ENCODE peak calls at places on chromosome 12, in six cellular contexts. One of them, this sample, is unnamed. For H3K4me1, the result is how much of the 10 kb centered on the place peaks cover.

GRCh38 chr12:109267361-109267760 is 41.7 kb downstream of the FOXN4 start:
- DNase-seq in ovary: no peak
- DNase-seq in cardiac muscle cell: no peak
- DNase-seq in heart right ventricle: no peak
- DNase-seq in tibial nerve: no peak
- DNase-seq in stomach: no peak
- DNase-seq in this sample: no peak

GRCh38 chr12:17342381-17342961 is 736.5 kb upstream of the LMO3 start:
- DNase-seq in stomach: no peak
- DNase-seq in cardiac muscle cell: no peak
- DNase-seq in tibial nerve: no peak
- DNase-seq in ovary: no peak
- DNase-seq in heart right ventricle: no peak
- DNase-seq in this sample: no peak

GRCh38 chr12:132218519-132218860 is 74.2 kb downstream of the NOC4L start:
- DNase-seq in heart right ventricle: no peak
- DNase-seq in tibial nerve: no peak
- DNase-seq in cardiac muscle cell: no peak
- DNase-seq in stomach: no peak
- DNase-seq in ovary: no peak
- DNase-seq in this sample: no peak

GRCh38 chr12:119528241-119528640 is 65.3 kb upstream of the TMEM233 start:
- DNase-seq in stomach: no peak
- DNase-seq in heart right ventricle: no peak
- DNase-seq in tibial nerve: no peak
- DNase-seq in cardiac muscle cell: peak
- DNase-seq in ovary: no peak
- DNase-seq in this sample: no peak

GRCh38 chr12:107619831-107620230 is 65.8 kb upstream of the PWP1 start:
- DNase-seq in ovary: no peak
- DNase-seq in cardiac muscle cell: no peak
- DNase-seq in heart right ventricle: no peak
- DNase-seq in tibial nerve: no peak
- DNase-seq in stomach: no peak
- DNase-seq in this sample: no peak

GRCh38 chr12:18651525-18651924 is 86.3 kb downstream of the PLCZ1 start:
- DNase-seq in stomach: no peak
- DNase-seq in cardiac muscle cell: no peak
- DNase-seq in ovary: no peak
- DNase-seq in heart right ventricle: no peak
- DNase-seq in tibial nerve: no peak
- DNase-seq in this sample: no peak

GRCh38 chr12:4191642-4192041 is 81.9 kb upstream of the CCND2 start:
- DNase-seq in stomach: no peak
- DNase-seq in tibial nerve: no peak
- DNase-seq in heart right ventricle: no peak
- DNase-seq in cardiac muscle cell: no peak
- DNase-seq in ovary: no peak
- DNase-seq in this sample: no peak

GRCh38 chr12:93829073-93829472 is 151.9 kb downstream of the CRADD start:
- DNase-seq in stomach: no peak
- DNase-seq in heart right ventricle: no peak
- DNase-seq in cardiac muscle cell: no peak
- DNase-seq in tibial nerve: no peak
- DNase-seq in ovary: no peak
- DNase-seq in this sample: no peak

GRCh38 chr12:48473061-48473460 is 702 bp downstream of the ANP32D start:
- DNase-seq in stomach: no peak
- DNase-seq in tibial nerve: no peak
- DNase-seq in ovary: no peak
- DNase-seq in cardiac muscle cell: no peak
- DNase-seq in heart right ventricle: no peak
- DNase-seq in this sample: no peak

GRCh38 chr12:14884458-14884878 is 1.2 kb downstream of the MGP start:
- DNase-seq in stomach: peak
- DNase-seq in heart right ventricle: peak
- DNase-seq in cardiac muscle cell: peak
- DNase-seq in ovary: peak
- DNase-seq in tibial nerve: peak
- DNase-seq in this sample: peak

GRCh38 chr12:120783197-120783596 is 57.6 kb downstream of the ACADS start:
- DNase-seq in stomach: no peak
- DNase-seq in ovary: no peak
- DNase-seq in cardiac muscle cell: no peak
- DNase-seq in heart right ventricle: no peak
- DNase-seq in tibial nerve: no peak
- DNase-seq in this sample: no peak

GRCh38 chr12:30996255-30996654 is 69.7 kb downstream of the TSPAN11 start:
- DNase-seq in ovary: no peak
- DNase-seq in cardiac muscle cell: no peak
- DNase-seq in tibial nerve: no peak
- DNase-seq in heart right ventricle: no peak
- DNase-seq in stomach: no peak
- DNase-seq in this sample: no peak

GRCh38 chr12:25615119-25615518 is 62.0 kb upstream of the LMNTD1 start:
- DNase-seq in tibial nerve: no peak
- DNase-seq in ovary: no peak
- DNase-seq in heart right ventricle: no peak
- DNase-seq in cardiac muscle cell: no peak
- DNase-seq in stomach: no peak
- DNase-seq in this sample: no peak

GRCh38 chr12:90963946-90964345 is 9.0 kb upstream of the CCER1 start:
- DNase-seq in stomach: no peak
- DNase-seq in heart right ventricle: no peak
- DNase-seq in ovary: no peak
- DNase-seq in cardiac muscle cell: peak
- DNase-seq in tibial nerve: no peak
- DNase-seq in this sample: no peak

GRCh38 chr12:98188649-98189048 is 326.7 kb upstream of the TMPO start:
- DNase-seq in tibial nerve: no peak
- DNase-seq in ovary: no peak
- DNase-seq in heart right ventricle: no peak
- DNase-seq in cardiac muscle cell: no peak
- DNase-seq in stomach: no peak
- DNase-seq in this sample: no peak

GRCh38 chr12:19316420-19316819 is 122.9 kb upstream of the AEBP2 start:
- DNase-seq in ovary: no peak
- DNase-seq in tibial nerve: no peak
- DNase-seq in stomach: no peak
- DNase-seq in heart right ventricle: no peak
- DNase-seq in cardiac muscle cell: no peak
- DNase-seq in this sample: no peak

GRCh38 chr12:17278946-17279345 is 673.0 kb upstream of the LMO3 start:
- DNase-seq in heart right ventricle: no peak
- DNase-seq in cardiac muscle cell: peak
- DNase-seq in tibial nerve: no peak
- DNase-seq in ovary: no peak
- DNase-seq in stomach: no peak
- DNase-seq in this sample: no peak

GRCh38 chr12:117889098-117889497 is 79.7 kb downstream of the KSR2 start:
- DNase-seq in cardiac muscle cell: no peak
- DNase-seq in ovary: no peak
- DNase-seq in stomach: no peak
- DNase-seq in tibial nerve: no peak
- DNase-seq in heart right ventricle: no peak
- DNase-seq in this sample: no peak

GRCh38 chr12:122944588-122944987 is 21.7 kb downstream of the ABCB9 start:
- DNase-seq in cardiac muscle cell: no peak
- DNase-seq in ovary: no peak
- DNase-seq in heart right ventricle: no peak
- DNase-seq in stomach: peak
- DNase-seq in tibial nerve: no peak
- DNase-seq in this sample: no peak

GRCh38 chr12:92597997-92598396 is 104.8 kb upstream of the PLEKHG7 start:
- DNase-seq in ovary: no peak
- DNase-seq in stomach: no peak
- DNase-seq in heart right ventricle: no peak
- DNase-seq in cardiac muscle cell: no peak
- DNase-seq in tibial nerve: no peak
- DNase-seq in this sample: no peak

GRCh38 chr12:124562796-124563181 is 4.6 kb downstream of the NCOR2 start:
- DNase-seq in tibial nerve: no peak
- DNase-seq in stomach: no peak
- DNase-seq in heart right ventricle: no peak
- DNase-seq in cardiac muscle cell: no peak
- DNase-seq in ovary: no peak
- DNase-seq in this sample: no peak

GRCh38 chr12:64390275-64390851 is at the start of gene C12orf56:
- DNase-seq in heart right ventricle: peak
- DNase-seq in cardiac muscle cell: peak
- DNase-seq in stomach: no peak
- DNase-seq in ovary: no peak
- DNase-seq in tibial nerve: no peak
- DNase-seq in this sample: no peak
- TF ChIP-seq CTCF in heart right ventricle: no peak
- TF ChIP-seq CTCF in cardiac muscle cell: no peak
- TF ChIP-seq CTCF in stomach: no peak
- TF ChIP-seq CTCF in ovary: no peak
- TF ChIP-seq CTCF in tibial nerve: no peak
- TF ChIP-seq CTCF in this sample: no peak

DNA sequence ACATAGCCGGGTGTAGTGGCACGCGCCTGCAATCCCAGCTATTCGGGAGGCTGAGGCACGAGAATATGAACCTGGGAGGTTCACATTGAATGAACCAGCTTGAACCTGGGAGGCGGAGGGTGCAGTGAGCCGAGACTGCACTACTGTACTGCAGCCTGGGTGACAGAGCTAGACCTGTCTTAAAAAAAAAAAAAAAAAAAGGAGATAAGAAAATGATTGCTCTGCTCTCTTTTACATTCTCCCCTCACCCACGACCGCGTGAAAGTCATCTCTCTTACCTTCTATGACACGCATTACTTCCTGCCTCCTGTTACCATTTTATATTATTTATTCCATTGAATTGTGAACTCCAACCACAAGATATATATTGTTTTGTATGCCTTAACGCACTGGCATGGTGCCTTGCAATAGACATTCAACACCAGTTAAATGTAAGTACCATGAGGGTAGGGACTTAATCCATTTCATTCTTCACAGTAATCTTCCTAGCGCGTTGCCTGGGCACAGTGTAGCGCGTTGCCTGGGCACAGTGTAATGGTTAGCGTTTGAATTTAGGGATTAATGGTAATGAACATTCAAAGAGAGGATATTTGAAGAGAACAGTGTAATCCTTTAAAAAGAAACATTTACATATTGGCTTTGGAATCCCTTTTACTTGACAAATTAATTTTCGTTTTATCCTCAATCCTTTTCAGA is 2.7 kb downstream of the RAP1B start:
- DNase-seq in tibial nerve: no peak
- DNase-seq in stomach: no peak
- DNase-seq in cardiac muscle cell: no peak
- DNase-seq in ovary: no peak
- DNase-seq in heart right ventricle: no peak
- DNase-seq in this sample: no peak
- H3K4me1 ChIP-seq in tibial nerve: under half
- H3K4me1 ChIP-seq in stomach: half or more
- H3K4me1 ChIP-seq in cardiac muscle cell: under half
- H3K4me1 ChIP-seq in ovary: under half
- H3K4me1 ChIP-seq in heart right ventricle: half or more
- H3K4me1 ChIP-seq in this sample: under half

GRCh38 chr12:100214518-100214917 is 13.9 kb downstream of the ACTR6 start:
- DNase-seq in ovary: no peak
- DNase-seq in cardiac muscle cell: no peak
- DNase-seq in stomach: no peak
- DNase-seq in heart right ventricle: no peak
- DNase-seq in tibial nerve: no peak
- DNase-seq in this sample: no peak

GRCh38 chr12:100216337-100216736 is 15.7 kb downstream of the ACTR6 start:
- DNase-seq in cardiac muscle cell: no peak
- DNase-seq in stomach: no peak
- DNase-seq in heart right ventricle: no peak
- DNase-seq in ovary: no peak
- DNase-seq in tibial nerve: no peak
- DNase-seq in this sample: no peak

GRCh38 chr12:100211698-100212097 is 11.1 kb downstream of the ACTR6 start:
- DNase-seq in heart right ventricle: no peak
- DNase-seq in tibial nerve: no peak
- DNase-seq in stomach: no peak
- DNase-seq in cardiac muscle cell: no peak
- DNase-seq in ovary: no peak
- DNase-seq in this sample: no peak

GRCh38 chr12:100213016-100213891 is 12.6 kb downstream of the ACTR6 start:
- DNase-seq in heart right ventricle: no peak
- DNase-seq in stomach: no peak
- DNase-seq in tibial nerve: no peak
- DNase-seq in ovary: no peak
- DNase-seq in cardiac muscle cell: no peak
- DNase-seq in this sample: no peak

DNA sequence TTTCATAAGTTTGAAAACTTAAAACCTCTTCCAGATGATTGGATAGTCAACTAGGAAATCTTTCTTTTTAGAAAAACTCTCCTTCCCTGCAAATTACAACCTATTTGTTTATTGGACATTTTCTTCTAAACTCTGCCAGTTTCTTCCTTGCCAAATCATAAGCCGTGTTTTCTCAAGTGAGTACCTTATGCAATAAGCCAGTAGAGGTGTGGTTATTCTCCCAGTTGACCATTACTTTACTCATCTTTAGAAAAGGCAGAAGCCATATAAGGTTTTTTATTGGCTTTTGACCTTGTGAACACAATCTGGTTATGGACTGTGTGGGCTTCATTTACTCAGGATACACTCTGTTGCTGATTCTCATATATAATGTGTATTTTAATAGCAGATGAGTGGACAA is 14.6 kb downstream of the ACTR6 start:
- DNase-seq in tibial nerve: no peak
- DNase-seq in cardiac muscle cell: no peak
- DNase-seq in ovary: no peak
- DNase-seq in heart right ventricle: no peak
- DNase-seq in stomach: no peak
- DNase-seq in this sample: no peak
- TF ChIP-seq CTCF in tibial nerve: no peak
- TF ChIP-seq CTCF in cardiac muscle cell: no peak
- TF ChIP-seq CTCF in ovary: no peak
- TF ChIP-seq CTCF in heart right ventricle: no peak
- TF ChIP-seq CTCF in stomach: no peak
- TF ChIP-seq CTCF in this sample: no peak

GRCh38 chr12:53564941-53565340 is 57.7 kb upstream of the NPFF start:
- DNase-seq in tibial nerve: peak
- DNase-seq in heart right ventricle: no peak
- DNase-seq in ovary: no peak
- DNase-seq in cardiac muscle cell: no peak
- DNase-seq in stomach: no peak
- DNase-seq in this sample: no peak
- H3K4me1 ChIP-seq in tibial nerve: under half
- H3K4me1 ChIP-seq in heart right ventricle: under half
- H3K4me1 ChIP-seq in ovary: under half
- H3K4me1 ChIP-seq in cardiac muscle cell: under half
- H3K4me1 ChIP-seq in stomach: under half
- H3K4me1 ChIP-seq in this sample: under half

This sample was measured in tibial artery.